ENCODE peak calls at places on chromosomes 11 and 22, in four cellular contexts. E, X, L and K are unnamed samples.

GRCh38 chr22:37627091-37627490 is 12.4 kb upstream of the SH3BP1 start:
- DNase-seq in E (no peak), X (no peak), L (no peak), K (no peak)

GRCh38 chr11:125025968-125026367 is 37.1 kb upstream of the SLC37A2 start:
- DNase-seq in E (no peak), X (no peak), L (no peak), K (no peak)

GRCh38 chr11:70489276-70489675 is 90.9 kb downstream of the CTTN start:
- DNase-seq in E (no peak), X (no peak), L (no peak), K (no peak)

GRCh38 chr22:35231585-35232084 is 25.7 kb upstream of the HMGXB4 start:
- DNase-seq in E (peak), X (peak), L (peak), K (no peak)

GRCh38 chr11:96049426-96049825 is 125.5 kb upstream of the MTMR2 start:
- DNase-seq in E (no peak), X (no peak), L (no peak), K (no peak)

GRCh38 chr11:124080319-124081001 is 34.8 kb upstream of the VWA5A start:
- DNase-seq in E (no peak), X (no peak), L (peak), K (no peak)

GRCh38 chr11:111983187-111983986 is 41.8 kb upstream of the DLAT start:
- DNase-seq in E (no peak), X (no peak), L (peak), K (no peak)

GRCh38 chr11:64810891-64811272 is 531 bp upstream of the MEN1 start:
- DNase-seq in E (no peak), X (peak), L (no peak), K (no peak)

GRCh38 chr11:18352581-18352980 is 30.2 kb downstream of the GTF2H1 start:
- DNase-seq in E (no peak), X (no peak), L (peak), K (no peak)